ENCODE peak calls at places on chromosomes 7 and 10, in seven cellular contexts. One of them, this sample, is unnamed.

GRCh38 chr7:80429186-80429585 is 82.7 kb downstream of the GNAT3 start:
- DNase-seq in SK-N-SH: no peak
- DNase-seq in right atrium auricular region: no peak
- DNase-seq in spleen: no peak
- DNase-seq in HCT116: no peak
- DNase-seq in IMR-90: peak
- DNase-seq in Panc1: no peak
- DNase-seq in this sample: no peak

GRCh38 chr7:98641646-98642489 is 24.8 kb downstream of the NPTX2 start:
- DNase-seq in spleen: peak
- DNase-seq in IMR-90: no peak
- DNase-seq in Panc1: no peak
- DNase-seq in HCT116: no peak
- DNase-seq in right atrium auricular region: no peak
- DNase-seq in SK-N-SH: no peak
- DNase-seq in this sample: peak

GRCh38 chr7:924541-925231 is 29.8 kb downstream of the ADAP1 start:
- DNase-seq in spleen: peak
- DNase-seq in SK-N-SH: no peak
- DNase-seq in right atrium auricular region: no peak
- DNase-seq in Panc1: no peak
- DNase-seq in HCT116: no peak
- DNase-seq in IMR-90: peak
- DNase-seq in this sample: no peak

GRCh38 chr10:117457932-117458331 is 82.7 kb upstream of the PDZD8 start:
- DNase-seq in SK-N-SH: no peak
- DNase-seq in spleen: no peak
- DNase-seq in right atrium auricular region: no peak
- DNase-seq in HCT116: no peak
- DNase-seq in IMR-90: no peak
- DNase-seq in Panc1: no peak
- DNase-seq in this sample: peak

GRCh38 chr7:101377189-101377736 is 14.6 kb downstream of the COL26A1 start:
- DNase-seq in Panc1: no peak
- DNase-seq in IMR-90: no peak
- DNase-seq in HCT116: no peak
- DNase-seq in right atrium auricular region: no peak
- DNase-seq in SK-N-SH: no peak
- DNase-seq in spleen: no peak
- DNase-seq in this sample: peak

GRCh38 chr10:124565565-124566221 is 104.1 kb downstream of the LHPP start:
- DNase-seq in SK-N-SH: no peak
- DNase-seq in IMR-90: no peak
- DNase-seq in spleen: peak
- DNase-seq in right atrium auricular region: no peak
- DNase-seq in Panc1: no peak
- DNase-seq in HCT116: peak
- DNase-seq in this sample: peak

GRCh38 chr7:129781128-129781855 is 169.8 kb downstream of the NRF1 start:
- DNase-seq in spleen: no peak
- DNase-seq in SK-N-SH: peak
- DNase-seq in IMR-90: no peak
- DNase-seq in Panc1: no peak
- DNase-seq in HCT116: peak
- DNase-seq in right atrium auricular region: no peak
- DNase-seq in this sample: no peak

GRCh38 chr7:32507416-32507815 is 12.1 kb downstream of the AVL9 start:
- DNase-seq in Panc1: no peak
- DNase-seq in HCT116: no peak
- DNase-seq in SK-N-SH: no peak
- DNase-seq in IMR-90: no peak
- DNase-seq in right atrium auricular region: no peak
- DNase-seq in spleen: no peak
- DNase-seq in this sample: no peak

GRCh38 chr7:4665661-4666060 is 16.4 kb upstream of the FOXK1 start:
- DNase-seq in HCT116: no peak
- DNase-seq in right atrium auricular region: no peak
- DNase-seq in Panc1: no peak
- DNase-seq in spleen: no peak
- DNase-seq in IMR-90: peak
- DNase-seq in SK-N-SH: no peak
- DNase-seq in this sample: no peak

GRCh38 chr10:115827180-115827579 is 445.8 kb downstream of the GFRA1 start:
- DNase-seq in HCT116: no peak
- DNase-seq in right atrium auricular region: no peak
- DNase-seq in spleen: no peak
- DNase-seq in Panc1: no peak
- DNase-seq in SK-N-SH: no peak
- DNase-seq in IMR-90: peak
- DNase-seq in this sample: no peak

GRCh38 chr7:73363225-73364005 is 35.5 kb downstream of the FKBP6 start:
- DNase-seq in right atrium auricular region: no peak
- DNase-seq in IMR-90: no peak
- DNase-seq in HCT116: no peak
- DNase-seq in spleen: no peak
- DNase-seq in Panc1: no peak
- DNase-seq in SK-N-SH: no peak
- DNase-seq in this sample: no peak

GRCh38 chr10:70722820-70723424 is 50.6 kb downstream of the ADAMTS14 start:
- DNase-seq in HCT116: peak
- DNase-seq in right atrium auricular region: no peak
- DNase-seq in Panc1: peak
- DNase-seq in IMR-90: peak
- DNase-seq in spleen: no peak
- DNase-seq in SK-N-SH: no peak
- DNase-seq in this sample: peak

GRCh38 chr7:158868754-158869410 is 12.5 kb downstream of the DYNC2I1 start:
- DNase-seq in HCT116: no peak
- DNase-seq in Panc1: no peak
- DNase-seq in right atrium auricular region: no peak
- DNase-seq in SK-N-SH: peak
- DNase-seq in IMR-90: no peak
- DNase-seq in spleen: no peak
- DNase-seq in this sample: no peak

GRCh38 chr10:90313548-90314325 is 544.1 kb downstream of the HTR7 start:
- DNase-seq in HCT116: peak
- DNase-seq in spleen: no peak
- DNase-seq in right atrium auricular region: no peak
- DNase-seq in IMR-90: peak
- DNase-seq in Panc1: no peak
- DNase-seq in SK-N-SH: no peak
- DNase-seq in this sample: peak

GRCh38 chr7:129359641-129360040 is 74.6 kb upstream of the STRIP2 start:
- DNase-seq in spleen: no peak
- DNase-seq in IMR-90: peak
- DNase-seq in SK-N-SH: no peak
- DNase-seq in Panc1: no peak
- DNase-seq in HCT116: no peak
- DNase-seq in right atrium auricular region: no peak
- DNase-seq in this sample: no peak

GRCh38 chr10:116669832-116670644 is 49.3 kb downstream of the PNLIPRP2 start:
- DNase-seq in right atrium auricular region: peak
- DNase-seq in IMR-90: no peak
- DNase-seq in Panc1: no peak
- DNase-seq in spleen: no peak
- DNase-seq in SK-N-SH: peak
- DNase-seq in HCT116: no peak
- DNase-seq in this sample: peak

GRCh38 chr7:142431491-142431890 is 173.6 kb upstream of the PRSS58 start:
- DNase-seq in SK-N-SH: no peak
- DNase-seq in HCT116: no peak
- DNase-seq in spleen: no peak
- DNase-seq in IMR-90: no peak
- DNase-seq in right atrium auricular region: no peak
- DNase-seq in Panc1: no peak
- DNase-seq in this sample: no peak

GRCh38 chr10:78589687-78590086 is 479.1 kb upstream of the ZMIZ1 start:
- DNase-seq in spleen: no peak
- DNase-seq in HCT116: no peak
- DNase-seq in SK-N-SH: no peak
- DNase-seq in IMR-90: no peak
- DNase-seq in Panc1: no peak
- DNase-seq in right atrium auricular region: peak
- DNase-seq in this sample: no peak

DNA sequence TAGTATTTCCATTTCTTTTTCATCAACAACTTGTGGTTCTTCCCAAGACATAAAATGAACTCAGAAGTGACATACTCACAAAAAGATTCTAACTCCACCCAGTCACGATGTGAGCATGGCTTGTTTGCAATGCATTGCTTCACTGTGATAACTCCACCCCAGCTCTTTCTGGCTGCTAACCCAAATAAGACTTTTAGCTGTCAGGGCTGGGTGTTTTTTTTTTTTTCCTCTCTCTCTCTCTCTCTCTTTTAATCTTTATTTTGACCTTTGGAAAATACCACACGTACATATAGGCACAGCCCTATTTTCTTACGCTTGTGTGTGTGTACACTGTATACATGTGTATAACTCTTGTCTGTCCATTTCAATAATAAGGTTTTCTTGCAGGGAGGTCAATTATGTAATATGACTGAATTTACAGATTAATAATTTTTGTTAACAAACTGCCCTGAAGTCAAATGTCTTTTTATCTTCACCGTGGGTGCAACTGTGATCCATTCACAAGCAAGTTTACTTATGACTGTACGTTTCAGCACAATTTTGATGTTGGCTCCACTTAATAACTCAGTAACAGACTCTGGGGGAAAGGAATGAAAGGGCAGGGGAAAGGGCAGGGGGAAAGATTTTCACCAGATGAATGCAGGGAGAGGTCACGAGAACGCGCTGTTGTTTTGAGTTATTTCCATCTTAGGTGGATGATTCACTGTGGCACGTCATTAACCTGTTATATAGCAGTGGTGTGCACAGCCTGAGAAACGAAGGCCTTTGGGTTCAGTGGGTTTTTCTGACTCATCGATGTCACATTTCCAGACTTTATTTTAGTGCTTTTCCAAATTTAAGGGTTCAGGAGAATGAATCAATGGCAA is 49.1 kb downstream of the APBB1IP start:
- DNase-seq in right atrium auricular region: peak
- DNase-seq in IMR-90: peak
- DNase-seq in SK-N-SH: no peak
- DNase-seq in spleen: no peak
- DNase-seq in HCT116: peak
- DNase-seq in Panc1: no peak
- DNase-seq in this sample: peak
- H3K27ac ChIP-seq in right atrium auricular region: peak
- H3K27ac ChIP-seq in IMR-90: no peak
- H3K27ac ChIP-seq in SK-N-SH: no peak
- H3K27ac ChIP-seq in spleen: peak
- H3K27ac ChIP-seq in HCT116: no peak
- H3K27ac ChIP-seq in Panc1: no peak
- H3K27ac ChIP-seq in this sample: no peak

GRCh38 chr10:46096426-46096825 is 50.4 kb upstream of the MSMB start:
- DNase-seq in HCT116: no peak
- DNase-seq in spleen: no peak
- DNase-seq in Panc1: no peak
- DNase-seq in right atrium auricular region: no peak
- DNase-seq in SK-N-SH: no peak
- DNase-seq in IMR-90: peak
- DNase-seq in this sample: peak
- H3K27ac ChIP-seq in HCT116: no peak
- H3K27ac ChIP-seq in spleen: peak
- H3K27ac ChIP-seq in Panc1: no peak
- H3K27ac ChIP-seq in right atrium auricular region: no peak
- H3K27ac ChIP-seq in SK-N-SH: peak
- H3K27ac ChIP-seq in IMR-90: no peak
- H3K27ac ChIP-seq in this sample: no peak

DNA sequence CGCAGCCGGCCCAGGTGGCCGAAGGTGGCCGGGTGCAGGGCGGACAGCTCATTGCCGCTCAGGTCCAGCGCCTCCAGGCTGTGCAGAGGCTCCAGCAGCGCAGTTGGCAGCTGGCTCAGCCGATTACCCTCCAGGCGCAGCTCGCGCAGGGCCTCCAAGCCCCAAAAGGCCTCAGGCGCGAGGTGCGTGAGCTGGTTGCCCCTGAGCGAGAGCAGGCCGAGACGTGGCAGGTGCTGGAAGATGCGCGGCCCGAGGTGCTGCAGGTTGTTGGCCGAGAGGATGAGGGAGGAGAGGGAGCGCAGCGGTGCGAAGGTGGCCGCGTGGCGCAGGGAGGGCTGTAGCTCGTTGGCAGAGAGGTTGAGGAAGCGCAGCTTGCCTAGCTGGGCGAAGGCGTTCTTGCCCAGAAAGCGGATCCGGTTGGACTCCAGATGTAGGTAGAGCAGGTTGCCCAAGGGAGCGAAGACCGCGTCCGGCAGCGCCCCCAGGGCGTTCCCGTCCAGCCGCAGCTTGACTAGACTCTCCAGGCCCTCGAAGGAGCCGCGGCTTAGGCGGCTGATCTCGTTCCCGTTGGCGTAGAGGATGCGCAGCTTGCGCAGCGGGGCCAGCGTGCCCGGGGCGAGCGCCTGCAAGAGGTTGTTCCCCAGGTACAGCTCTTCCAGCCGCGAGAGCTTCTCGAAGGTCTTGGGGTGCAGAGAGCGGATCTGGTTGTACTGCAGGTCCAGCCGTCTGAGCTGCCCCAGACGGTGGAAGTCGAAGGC is 887 bp downstream of the TRIL start:
- DNase-seq in right atrium auricular region: no peak
- DNase-seq in spleen: peak
- DNase-seq in IMR-90: no peak
- DNase-seq in SK-N-SH: peak
- DNase-seq in HCT116: no peak
- DNase-seq in Panc1: no peak
- DNase-seq in this sample: peak
- H3K27ac ChIP-seq in right atrium auricular region: peak
- H3K27ac ChIP-seq in spleen: peak
- H3K27ac ChIP-seq in IMR-90: no peak
- H3K27ac ChIP-seq in SK-N-SH: peak
- H3K27ac ChIP-seq in HCT116: no peak
- H3K27ac ChIP-seq in Panc1: no peak
- H3K27ac ChIP-seq in this sample: no peak

DNA sequence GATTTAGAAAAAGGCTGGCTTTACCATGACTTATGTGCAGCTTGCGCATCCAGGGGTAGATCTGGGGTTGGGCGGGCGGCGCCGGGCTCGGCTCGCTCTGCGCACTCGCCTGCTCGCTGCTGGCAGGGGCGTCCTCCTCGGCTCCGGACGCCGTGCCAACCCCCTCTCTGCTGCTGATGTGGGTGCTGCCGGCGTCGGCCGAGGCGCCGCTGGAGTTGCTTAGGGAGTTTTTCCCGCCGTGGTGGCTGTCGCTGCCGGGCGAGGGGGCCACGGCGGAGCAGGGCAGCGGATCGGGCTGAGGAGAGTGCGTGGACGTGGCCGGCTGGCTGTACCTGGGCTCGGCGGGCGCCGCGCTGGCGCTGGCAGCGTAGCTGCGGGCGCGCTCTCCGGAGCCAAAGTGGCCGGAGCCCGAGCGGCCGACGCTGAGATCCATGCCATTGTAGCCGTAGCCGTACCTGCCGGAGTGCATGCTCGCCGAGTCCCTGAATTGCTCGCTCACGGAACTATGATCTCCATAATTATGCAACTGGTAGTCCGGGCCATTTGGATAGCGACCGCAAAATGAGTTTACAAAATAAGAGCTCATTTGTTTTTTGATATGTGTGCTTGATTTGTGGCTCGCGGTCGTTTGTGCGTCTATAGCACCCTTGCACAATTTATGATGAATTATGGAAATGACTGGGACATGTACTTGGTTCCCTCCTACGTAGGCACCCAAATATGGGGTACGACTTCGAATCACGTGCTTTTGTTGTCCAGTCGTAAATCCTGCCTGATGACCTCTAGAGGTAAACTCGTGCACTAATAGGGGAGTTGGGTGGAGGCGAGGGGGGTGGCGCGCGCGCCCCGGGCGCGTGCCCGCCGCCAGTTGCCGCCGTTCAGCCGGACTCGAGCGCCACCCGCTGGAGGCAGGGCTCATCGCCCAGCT is at the start of gene HOXA5:
- DNase-seq in IMR-90: peak
- DNase-seq in HCT116: no peak
- DNase-seq in Panc1: peak
- DNase-seq in spleen: peak
- DNase-seq in right atrium auricular region: no peak
- DNase-seq in SK-N-SH: peak
- DNase-seq in this sample: peak
- H3K27ac ChIP-seq in IMR-90: peak
- H3K27ac ChIP-seq in HCT116: no peak
- H3K27ac ChIP-seq in Panc1: peak
- H3K27ac ChIP-seq in spleen: peak
- H3K27ac ChIP-seq in right atrium auricular region: no peak
- H3K27ac ChIP-seq in SK-N-SH: no peak
- H3K27ac ChIP-seq in this sample: no peak

This sample was measured in mesendoderm.